ENCODE peak calls at places on chromosome 20, in four cellular contexts. C is mammary epithelial cell, O is fibroblast of lung, W is BJ. D is an unnamed sample.
A peak's percentile ranks its signal among the peaks of the same experiment; 100 is the strongest.

GRCh38 chr20:621115-621756 is 11.1 kb upstream of the TCF15 start:
- DNase-seq in O (no peak), W (no peak), C (no peak), D (no peak)

GRCh38 chr20:8790442-8791074 is 278.3 kb upstream of the PLCB4 start:
- DNase-seq in W (no peak), O (peak; percentile 70), C (peak; percentile 13), D (no peak)

GRCh38 chr20:35368616-35369423 is 43.0 kb downstream of the UQCC1 start:
- DNase-seq in W (no peak), O (no peak), C (no peak), D (no peak)

GRCh38 chr20:37562695-37563480 is 35.2 kb upstream of the BLCAP start:
- DNase-seq in O (no peak), C (no peak), W (no peak), D (no peak)

GRCh38 chr20:63941282-63942060 is 14.7 kb downstream of the UCKL1 start:
- DNase-seq in W (no peak), C (peak; percentile 71), O (no peak), D (no peak)

GRCh38 chr20:62860391-62860923 is 1.2 kb downstream of the TCFL5 start:
- DNase-seq in W (no peak), O (peak; percentile 55), C (peak; percentile 32), D (no peak)

GRCh38 chr20:20743511-20744169 is 31.2 kb upstream of the RALGAPA2 start:
- DNase-seq in W (no peak), C (no peak), O (peak; percentile 49), D (no peak)

GRCh38 chr20:20864346-20865096 is 152.1 kb upstream of the RALGAPA2 start:
- DNase-seq in W (no peak), O (no peak), C (peak; percentile 17), D (no peak)

GRCh38 chr20:5550738-5551529 is 199.3 kb upstream of the SHLD1 start:
- DNase-seq in W (no peak), O (no peak), C (no peak), D (no peak)

GRCh38 chr20:52060794-52061714 is 130.5 kb downstream of the ZFP64 start:
- DNase-seq in C (no peak), O (peak; percentile 41), W (no peak), D (no peak)

GRCh38 chr20:32792316-32792715 is 27.4 kb upstream of the MAPRE1 start:
- DNase-seq in W (no peak), O (no peak), C (peak; percentile 80), D (peak; percentile 5)

GRCh38 chr20:59652381-59652780 is 48.0 kb downstream of the PHACTR3 start:
- DNase-seq in W (no peak), C (no peak), O (no peak), D (no peak)

GRCh38 chr20:3192226-3193015 is 12.1 kb downstream of the DDRGK1 start:
- DNase-seq in O (no peak), W (no peak), C (no peak), D (no peak)

GRCh38 chr20:3193806-3194616 is 10.5 kb downstream of the DDRGK1 start:
- DNase-seq in W (no peak), O (no peak), C (no peak), D (no peak)

GRCh38 chr20:3195607-3196230 is 8.8 kb downstream of the DDRGK1 start:
- DNase-seq in W (no peak), C (no peak), O (no peak), D (no peak)

GRCh38 chr20:3190681-3191111 is 13.8 kb downstream of the DDRGK1 start:
- DNase-seq in O (no peak), C (no peak), W (no peak), D (no peak)

GRCh38 chr20:3194617-3195280 is 9.7 kb downstream of the DDRGK1 start:
- DNase-seq in C (no peak), W (no peak), O (no peak), D (no peak)
- H3K36me3 ChIP-seq in C (peaks cover 35% of the 10 kb centered on the region), W (peaks cover 49% of the 10 kb centered on the region), O (peaks cover 32% of the 10 kb centered on the region), D (peaks cover 4% of the 10 kb centered on the region)

GRCh38 chr20:57473246-57474042 is 51.5 kb downstream of the CTCFL start:
- DNase-seq in W (no peak), C (no peak), O (no peak), D (no peak)
- TF ChIP-seq CTCF in W (no peak), C (no peak), O (no peak), D (peak; percentile 7)

DNA sequence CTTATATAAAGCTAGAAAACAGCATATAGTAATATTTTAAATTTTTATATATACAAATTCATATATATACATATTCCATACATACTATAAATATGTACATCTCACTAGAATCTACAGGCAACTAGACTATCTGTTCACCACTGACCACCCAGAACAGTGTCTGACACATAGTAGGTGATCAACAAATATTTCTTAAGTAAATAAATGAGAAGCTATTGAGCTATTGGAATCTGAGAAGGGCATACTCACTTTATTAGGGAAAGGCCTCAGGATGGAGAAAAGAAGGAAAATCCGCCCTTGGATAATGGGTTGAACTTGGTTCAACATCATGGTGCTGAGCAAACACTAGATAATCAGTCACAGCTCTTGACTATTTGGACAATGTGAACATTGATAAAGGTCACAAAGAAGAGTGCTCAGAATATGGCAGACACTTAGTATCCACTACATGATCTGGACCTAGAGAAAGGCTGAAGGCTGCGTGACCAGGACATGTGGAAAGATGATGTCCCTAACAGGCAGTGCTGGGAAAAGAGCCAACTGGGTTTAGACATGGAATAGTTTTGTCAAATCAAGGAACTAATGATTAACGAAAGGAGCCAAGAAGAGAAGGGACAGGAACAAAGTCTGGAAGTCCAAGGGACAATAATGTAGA is 186.1 kb downstream of the TASP1 start:
- DNase-seq in O (no peak), W (no peak), C (no peak), D (no peak)
- H3K4me3 ChIP-seq in O (no peak overlapping the region), W (no peak overlapping the region), C (no peak overlapping the region), D (no peak overlapping the region)

GRCh38 chr20:2657674-2658073 is 5.2 kb downstream of the NOP56 start:
- DNase-seq in O (no peak), W (no peak), C (no peak), D (no peak)

GRCh38 chr20:2659547-2659946 is 4.5 kb downstream of the IDH3B start:
- DNase-seq in C (no peak), W (no peak), O (no peak), D (no peak)

GRCh38 chr20:2657241-2657640 is 4.8 kb downstream of the NOP56 start:
- DNase-seq in C (no peak), W (no peak), O (no peak), D (no peak)

GRCh38 chr20:2656471-2657117 is 4.2 kb downstream of the NOP56 start:
- DNase-seq in O (no peak), C (no peak), W (no peak), D (no peak)

DNA sequence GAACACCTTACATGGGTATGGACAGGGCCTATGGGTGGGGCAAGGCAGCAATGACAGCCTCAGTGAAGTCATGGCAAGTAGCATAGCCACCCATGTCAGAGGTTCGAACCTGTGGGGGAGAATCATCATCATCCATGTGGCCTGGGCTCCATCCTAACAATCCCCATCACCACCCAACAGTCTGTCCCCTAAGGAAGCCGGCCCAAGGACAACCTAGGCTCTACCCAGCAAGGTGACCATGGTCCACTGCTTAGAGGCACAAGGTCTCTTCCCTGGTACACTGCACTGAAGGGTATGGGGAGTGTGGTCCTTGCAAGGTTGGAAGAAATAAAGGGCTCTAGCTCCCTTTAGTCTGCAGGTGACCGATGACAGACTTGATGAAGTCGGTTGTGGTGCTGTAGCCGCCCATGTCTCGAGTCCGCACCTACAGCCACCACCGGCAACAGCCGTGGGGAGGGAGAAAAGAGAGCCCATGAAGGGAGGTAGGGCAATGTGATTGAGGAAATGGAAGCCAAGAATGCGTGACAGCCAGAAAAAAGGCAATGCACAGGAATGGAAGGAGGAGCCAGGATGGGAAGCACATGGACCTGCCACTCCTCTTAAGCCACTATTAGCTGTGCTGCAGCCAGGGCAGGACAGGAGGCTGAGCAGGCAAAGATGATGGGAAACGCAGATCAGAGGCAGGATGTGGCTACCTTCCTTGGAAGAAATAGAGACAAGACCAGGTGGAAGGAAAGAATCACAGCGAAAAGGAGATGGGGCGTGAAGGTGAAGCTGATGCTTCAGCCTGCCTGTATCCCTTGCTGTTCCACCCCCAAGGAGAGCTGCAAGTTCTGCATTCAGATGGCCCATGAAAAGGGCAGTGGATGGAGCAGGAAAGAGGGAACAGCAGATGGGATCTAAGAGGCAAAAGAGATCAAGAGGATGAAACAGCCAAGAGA is 5.3 kb downstream of the IDH3B start:
- DNase-seq in O (no peak), W (no peak), C (no peak), D (no peak)
- H3K36me3 ChIP-seq in O (peaks cover 46% of the 10 kb centered on the region), W (peaks cover 48% of the 10 kb centered on the region), C (peaks cover 58% of the 10 kb centered on the region), D (peaks cover 10% of the 10 kb centered on the region)

GRCh38 chr20:44727039-44727438 is 11.9 kb downstream of the CCN5 start:
- DNase-seq in C (no peak), O (no peak), W (no peak), D (no peak)
- TF ChIP-seq CTCF in C (no peak), O (no peak), W (no peak), D (no peak)

DNA sequence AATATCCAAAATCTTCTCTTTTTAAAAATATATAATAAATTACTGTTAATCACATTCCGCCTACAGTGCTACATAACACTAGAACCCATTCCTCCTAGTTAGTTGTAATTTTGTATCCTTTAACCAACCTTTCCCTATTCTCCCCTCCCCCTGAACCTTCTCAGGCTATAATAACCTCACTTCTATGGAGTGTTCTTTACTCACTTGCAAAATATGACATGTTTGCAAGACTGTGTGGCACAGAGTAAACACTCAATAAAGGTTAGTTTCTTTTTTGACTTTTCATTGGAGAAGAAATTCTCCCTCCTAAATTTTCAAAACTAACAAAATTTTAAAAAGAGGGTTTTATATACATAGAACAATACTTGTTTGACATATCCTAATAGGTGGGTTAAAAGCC is 147.0 kb downstream of the FOXA2 start:
- DNase-seq in W (no peak), O (no peak), C (no peak), D (no peak)
- H3K4me3 ChIP-seq in W (no peak overlapping the region), O (no peak overlapping the region), C (no peak overlapping the region), D (no peak overlapping the region)

DNA sequence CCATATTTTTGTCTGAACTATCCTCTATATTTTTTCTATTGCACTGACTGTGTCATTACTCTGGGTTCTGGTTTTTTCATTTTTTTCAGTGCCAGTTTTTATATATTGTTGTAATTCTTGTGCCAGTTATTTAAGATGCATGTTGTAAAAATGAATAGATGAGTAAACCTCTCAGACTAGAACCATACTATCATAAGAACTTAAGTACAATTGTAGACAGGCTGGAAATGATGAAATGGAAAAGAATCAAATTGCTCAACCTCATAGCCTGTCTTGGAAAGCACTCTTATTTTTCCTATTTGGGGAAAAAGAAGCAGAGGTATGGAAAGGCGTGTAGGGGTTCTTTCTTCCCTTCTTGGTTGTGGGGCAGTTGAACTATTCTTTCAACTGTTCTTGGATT is 30.2 kb downstream of the PANK2 start:
- DNase-seq in C (no peak), W (no peak), O (peak; percentile 52), D (no peak)
- H3K36me3 ChIP-seq in C (peaks cover 29% of the 10 kb centered on the region), W (peaks cover 17% of the 10 kb centered on the region), O (peaks cover 17% of the 10 kb centered on the region), D (peaks cover 1% of the 10 kb centered on the region)

DNA sequence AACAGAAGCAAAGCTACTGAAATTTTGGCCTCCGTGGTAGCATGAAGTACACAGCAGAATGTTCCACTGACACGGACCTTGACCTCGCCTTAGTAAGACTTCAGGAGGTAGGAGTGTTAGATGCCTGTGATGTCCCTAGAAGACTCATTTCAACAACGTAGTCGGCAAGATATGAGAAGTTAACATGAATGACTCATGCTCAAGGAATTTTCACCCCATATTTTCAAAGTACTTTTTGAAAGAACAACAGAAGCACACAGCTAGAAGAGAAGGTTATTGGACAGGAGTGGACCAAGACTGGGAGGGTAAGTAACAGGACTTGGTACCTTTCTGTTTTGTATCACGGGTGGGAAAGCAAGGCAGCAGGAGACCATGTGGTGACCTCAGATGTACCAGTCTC is 78.0 kb downstream of the DZANK1 start:
- DNase-seq in W (no peak), O (peak; percentile 51), C (peak; percentile 46), D (no peak)
- TF ChIP-seq CTCF in W (no peak), O (no peak), C (no peak), D (no peak)

D was measured in kidney epithelial cell.